ENCODE peak calls at places on chromosomes 5 and 9, in seven cellular contexts. A is IMR-90, Y is H9, Z is mesendoderm, G is H1, N is trophoblast cell, D is mesenchymal stem cell. J is an unnamed sample.

GRCh38 chr5:91352831-91353695 is 30.1 kb downstream of the ARRDC3 start:
- DNase-seq in A (no peak), Y (no peak), Z (no peak), G (no peak), N (no peak), D (no peak), J (peak)

GRCh38 chr5:76660360-76660759 is 37.2 kb upstream of the F2RL2 start:
- DNase-seq in A (peak), Y (no peak), Z (no peak), G (no peak), N (no peak), D (no peak), J (no peak)

GRCh38 chr5:110880413-110880812 is 141.6 kb downstream of the SLC25A46 start:
- DNase-seq in A (peak), Y (no peak), Z (no peak), G (no peak), N (no peak), D (peak), J (no peak)

GRCh38 chr5:64790210-64790609 is 21.5 kb downstream of the CWC27 start:
- DNase-seq in A (peak), Y (no peak), Z (no peak), G (no peak), N (no peak), D (no peak), J (no peak)

GRCh38 chr9:101458955-101459631 is 23.5 kb upstream of the ALDOB start:
- DNase-seq in A (peak), Y (peak), Z (peak), G (peak), N (peak), D (peak), J (peak)

GRCh38 chr9:130837644-130838043 is 2.6 kb downstream of the ABL1 start:
- DNase-seq in A (no peak), Y (no peak), Z (no peak), G (no peak), N (no peak), D (no peak), J (no peak)

GRCh38 chr9:93886911-93887310 is 68.2 kb downstream of the BARX1 start:
- DNase-seq in A (no peak), Y (peak), Z (no peak), G (no peak), N (peak), D (no peak), J (no peak)

GRCh38 chr5:121982500-121983261 is 20.9 kb downstream of the SRFBP1 start:
- DNase-seq in A (peak), Y (no peak), Z (no peak), G (no peak), N (no peak), D (no peak), J (no peak)

GRCh38 chr9:89414670-89415069 is 83.2 kb downstream of the SEMA4D start:
- DNase-seq in A (no peak), Y (no peak), Z (no peak), G (no peak), N (no peak), D (no peak), J (no peak)

GRCh38 chr5:113950186-113950585 is 411.7 kb upstream of the KCNN2 start:
- DNase-seq in A (no peak), Y (no peak), Z (no peak), G (no peak), N (no peak), D (no peak), J (no peak)

GRCh38 chr5:175889910-175890684 is 18.7 kb downstream of the CPLX2 start:
- DNase-seq in A (peak), Y (no peak), Z (peak), G (no peak), N (no peak), D (no peak), J (no peak)

DNA sequence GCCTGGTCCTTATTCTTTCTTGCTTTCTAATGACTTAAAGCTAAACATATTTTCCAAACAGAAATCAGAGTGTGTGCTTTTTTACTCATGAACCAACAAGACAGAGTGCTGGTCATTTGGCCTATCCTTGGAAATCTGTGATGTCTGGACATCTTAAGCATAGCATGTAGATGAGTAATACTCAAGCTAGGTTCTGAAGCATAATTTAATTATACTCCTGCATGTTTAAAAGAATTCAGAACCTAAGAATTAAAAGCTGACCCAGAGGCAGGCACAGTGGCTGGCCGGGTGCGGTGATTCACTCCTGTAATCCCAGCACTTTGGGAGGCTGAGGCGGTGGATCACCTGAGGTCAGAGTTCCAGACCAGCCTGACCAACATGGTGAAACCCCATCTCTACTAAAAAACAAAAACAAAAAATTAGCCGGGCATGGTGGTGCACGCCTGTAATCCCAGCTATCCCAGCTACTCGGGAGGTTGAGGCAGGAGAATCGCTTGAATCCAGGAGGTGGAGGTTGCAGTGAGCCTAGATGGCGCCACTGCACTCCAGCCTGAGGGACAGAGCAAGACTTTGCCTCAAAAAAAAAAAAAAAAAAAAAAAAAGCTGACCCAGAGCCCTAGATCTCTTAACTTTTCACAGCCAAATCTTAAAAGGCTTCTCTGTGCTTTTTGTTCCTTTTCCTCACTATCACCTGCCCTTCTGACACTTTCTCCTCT is 16.2 kb upstream of the TJP2 start:
- DNase-seq in A (peak), Y (peak), Z (no peak), G (no peak), N (peak), D (peak), J (no peak)
- H3K23ac ChIP-seq in A (no peak), Y (no peak), Z (no peak), G (no peak), N (no peak), D (no peak), J (no peak)

GRCh38 chr9:125893277-125893676 is 146.1 kb downstream of the PBX3 start:
- DNase-seq in A (no peak), Y (no peak), Z (no peak), G (no peak), N (no peak), D (no peak), J (no peak)
- H3K23ac ChIP-seq in A (no peak), Y (no peak), Z (no peak), G (no peak), N (no peak), D (no peak), J (no peak)

DNA sequence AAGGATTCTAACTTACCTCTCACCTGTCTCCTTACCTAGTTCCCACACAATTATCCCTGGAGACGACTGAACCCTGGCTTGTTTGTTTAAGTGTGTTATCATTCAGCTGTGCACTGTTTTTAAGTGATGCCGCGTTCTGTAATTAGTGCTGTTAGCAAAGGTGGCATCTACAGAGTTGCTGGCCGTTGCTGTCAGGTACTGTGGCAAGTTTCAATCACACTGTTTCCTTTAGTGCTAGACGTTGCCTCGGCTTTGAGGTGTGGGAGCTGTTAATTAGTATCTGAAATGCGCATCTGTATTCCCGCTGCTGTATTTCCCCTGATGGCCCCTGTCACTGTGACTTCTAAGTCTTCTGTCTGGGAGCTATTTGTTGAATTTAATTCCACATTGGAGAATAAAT is 193.8 kb upstream of the GAS1 start:
- DNase-seq in A (no peak), Y (no peak), Z (peak), G (no peak), N (no peak), D (no peak), J (no peak)
- H3K23ac ChIP-seq in A (no peak), Y (no peak), Z (no peak), G (no peak), N (no peak), D (no peak), J (no peak)

GRCh38 chr9:127923771-127924170 is 6.8 kb downstream of the PIP5KL1 start:
- DNase-seq in A (peak), Y (no peak), Z (no peak), G (no peak), N (peak), D (peak), J (no peak)
- H3K23ac ChIP-seq in A (peak), Y (no peak), Z (no peak), G (no peak), N (no peak), D (no peak), J (no peak)

GRCh38 chr9:134666208-134666607 is 24.6 kb downstream of the COL5A1 start:
- DNase-seq in A (no peak), Y (no peak), Z (no peak), G (no peak), N (no peak), D (no peak), J (no peak)
- H3K23ac ChIP-seq in A (peak), Y (no peak), Z (no peak), G (no peak), N (no peak), D (no peak), J (no peak)

DNA sequence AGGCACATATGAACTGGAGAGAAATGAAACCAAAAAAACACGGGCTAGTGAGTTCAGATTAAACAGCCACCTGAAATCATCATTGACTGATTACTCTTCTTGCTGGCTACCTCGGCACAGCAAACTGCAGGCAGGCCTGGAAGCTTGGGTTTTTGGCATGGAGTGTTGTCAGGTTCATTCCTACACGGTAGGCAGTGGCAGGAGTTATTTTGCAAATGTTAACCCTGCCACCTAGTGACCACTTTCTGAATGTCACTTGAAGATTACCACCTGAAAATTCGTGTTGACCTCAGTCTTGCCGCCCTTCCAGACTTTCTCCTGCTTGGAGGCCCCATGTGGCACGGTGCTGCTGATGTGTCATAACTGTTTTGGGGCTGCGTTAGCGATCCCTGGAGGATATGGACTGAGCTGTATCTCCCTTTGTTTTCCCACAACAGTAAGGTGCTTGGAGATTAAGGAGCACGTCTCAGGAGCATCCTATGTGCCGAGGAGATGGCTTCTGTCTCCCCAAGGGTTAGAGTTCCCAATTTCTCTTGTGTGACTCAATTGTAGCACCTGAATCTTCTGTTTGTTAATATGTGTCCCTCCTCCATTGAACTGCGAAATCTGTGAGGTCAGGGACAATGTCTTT is 12.7 kb upstream of the CD180 start:
- DNase-seq in A (peak), Y (peak), Z (peak), G (peak), N (peak), D (peak), J (peak)
- H3K23ac ChIP-seq in A (no peak), Y (no peak), Z (no peak), G (no peak), N (no peak), D (no peak), J (no peak)

DNA sequence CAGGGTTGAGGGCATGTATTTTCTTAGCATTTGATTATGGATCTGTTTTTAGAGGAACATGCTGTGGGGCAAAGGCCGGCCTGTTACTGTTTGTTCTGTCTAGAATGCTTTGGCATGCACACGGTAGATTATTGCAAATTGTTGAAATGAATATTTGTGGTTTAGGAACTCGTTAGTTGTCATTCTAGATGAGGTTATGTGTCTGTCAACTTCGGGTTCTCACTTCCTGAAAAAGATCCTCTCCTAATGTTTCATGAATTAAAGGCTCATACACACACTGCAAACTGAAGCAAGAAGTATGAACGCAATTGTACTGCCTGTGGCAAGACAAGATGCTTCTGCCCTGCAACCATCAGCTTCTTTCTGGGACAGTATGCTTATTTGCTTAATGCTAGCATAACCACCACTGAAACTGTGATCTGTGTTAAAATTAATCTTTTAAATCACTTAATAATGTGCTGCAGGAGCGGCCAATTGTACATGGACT is 99.6 kb downstream of the BASP1 start:
- DNase-seq in A (peak), Y (no peak), Z (no peak), G (no peak), N (peak), D (peak), J (no peak)
- H3K23ac ChIP-seq in A (peak), Y (no peak), Z (no peak), G (no peak), N (no peak), D (no peak), J (no peak)

DNA sequence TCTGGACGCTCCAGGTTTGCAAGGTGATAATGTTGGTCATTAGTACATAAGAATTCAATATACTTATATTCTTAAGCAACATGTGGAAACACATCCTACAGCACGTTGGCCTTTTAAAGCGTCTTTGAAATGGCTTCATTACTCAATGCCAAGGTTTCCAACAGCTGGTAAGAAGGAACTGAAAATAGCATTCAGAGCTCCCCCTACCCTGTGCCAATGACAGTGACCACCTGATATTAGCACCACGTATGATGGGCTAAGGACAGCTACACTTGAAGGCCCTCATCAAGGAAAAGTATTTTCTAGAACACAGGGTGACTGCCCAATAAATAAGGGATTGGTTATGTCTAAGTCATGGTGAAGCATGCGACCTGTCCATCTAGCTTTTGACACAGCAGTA is 9.9 kb downstream of the ZNF622 start:
- DNase-seq in A (no peak), Y (no peak), Z (no peak), G (no peak), N (no peak), D (no peak), J (no peak)
- H3K23ac ChIP-seq in A (peak), Y (no peak), Z (no peak), G (no peak), N (no peak), D (no peak), J (no peak)

GRCh38 chr5:171681061-171681460 is 104.6 kb upstream of the SMIM23 start:
- DNase-seq in A (no peak), Y (no peak), Z (no peak), G (no peak), N (no peak), D (no peak), J (no peak)
- H3K23ac ChIP-seq in A (no peak), Y (no peak), Z (no peak), G (no peak), N (no peak), D (no peak), J (no peak)

DNA sequence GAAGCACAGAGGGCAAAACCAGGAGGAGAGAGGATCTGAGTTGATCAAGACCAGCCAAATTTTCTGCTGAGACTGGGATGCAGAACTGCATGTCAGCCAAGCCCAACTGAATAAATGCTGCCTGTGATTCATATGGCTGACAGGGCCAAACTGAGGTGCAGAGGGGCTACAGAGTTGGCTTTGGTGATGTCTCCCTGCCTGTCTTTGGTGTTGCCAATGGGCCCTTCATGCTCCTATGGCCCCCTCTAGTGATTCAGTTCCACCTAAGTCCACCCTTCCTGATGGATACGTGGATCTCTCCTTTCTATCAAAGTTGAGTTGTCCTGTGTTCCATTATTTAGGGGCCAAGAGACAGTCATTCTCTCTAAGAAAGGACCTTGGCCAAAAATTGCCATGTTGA is 163.6 kb upstream of the TLE4 start:
- DNase-seq in A (peak), Y (no peak), Z (peak), G (no peak), N (no peak), D (no peak), J (no peak)
- H3K23ac ChIP-seq in A (no peak), Y (no peak), Z (no peak), G (no peak), N (no peak), D (peak), J (no peak)